ENCODE peak calls at places on chromosomes 13 and 19, in five cellular contexts. F, J, L, C and G are unnamed samples.

GRCh38 chr19:43501661-43502418 is 2.7 kb downstream of the PHLDB3 start:
- DNase-seq in F (no peak), J (no peak), L (no peak), C (no peak), G (no peak)

GRCh38 chr13:99151516-99151915 is 49.1 kb upstream of the UBAC2 start:
- DNase-seq in F (peak), J (peak), L (no peak), C (peak), G (no peak)

GRCh38 chr19:5677597-5677996 is 2.7 kb downstream of the MICOS13 start:
- DNase-seq in F (no peak), J (no peak), L (no peak), C (no peak), G (no peak)

GRCh38 chr19:2610637-2611482 is 91.6 kb downstream of the GNG7 start:
- DNase-seq in F (peak), J (peak), L (peak), C (peak), G (peak)

GRCh38 chr19:38850976-38851621 is 1.3 kb upstream of the HNRNPL start:
- DNase-seq in F (no peak), J (no peak), L (no peak), C (peak), G (no peak)

GRCh38 chr19:55579766-55580621 is 654 bp downstream of the ZNF579 start:
- DNase-seq in F (peak), J (peak), L (peak), C (peak), G (no peak)

GRCh38 chr19:31154021-31154420 is 195.2 kb downstream of the TSHZ3 start:
- DNase-seq in F (no peak), J (peak), L (no peak), C (no peak), G (no peak)

GRCh38 chr19:14089412-14089661 is 1.2 kb downstream of the SAMD1 start:
- DNase-seq in F (peak), J (no peak), L (no peak), C (no peak), G (no peak)

GRCh38 chr13:29543230-29544215 is 52.0 kb downstream of the SLC7A1 start:
- DNase-seq in F (no peak), J (peak), L (peak), C (peak), G (peak)

GRCh38 chr19:2524840-2525723 is 49.2 kb downstream of the GADD45B start:
- DNase-seq in F (peak), J (peak), L (peak), C (peak), G (no peak)

GRCh38 chr13:95834134-95834765 is 157.3 kb downstream of the DNAJC3 start:
- DNase-seq in F (peak), J (peak), L (peak), C (peak), G (peak)

GRCh38 chr13:44523176-44524017 is 52.7 kb downstream of the TSC22D1 start:
- DNase-seq in F (peak), J (peak), L (peak), C (peak), G (peak)

GRCh38 chr13:19927117-19927734 is 31.3 kb upstream of the ZMYM2 start:
- DNase-seq in F (peak), J (peak), L (peak), C (no peak), G (no peak)

GRCh38 chr13:21686761-21687391 is 16.0 kb downstream of the FGF9 start:
- DNase-seq in F (no peak), J (no peak), L (no peak), C (no peak), G (peak)

DNA sequence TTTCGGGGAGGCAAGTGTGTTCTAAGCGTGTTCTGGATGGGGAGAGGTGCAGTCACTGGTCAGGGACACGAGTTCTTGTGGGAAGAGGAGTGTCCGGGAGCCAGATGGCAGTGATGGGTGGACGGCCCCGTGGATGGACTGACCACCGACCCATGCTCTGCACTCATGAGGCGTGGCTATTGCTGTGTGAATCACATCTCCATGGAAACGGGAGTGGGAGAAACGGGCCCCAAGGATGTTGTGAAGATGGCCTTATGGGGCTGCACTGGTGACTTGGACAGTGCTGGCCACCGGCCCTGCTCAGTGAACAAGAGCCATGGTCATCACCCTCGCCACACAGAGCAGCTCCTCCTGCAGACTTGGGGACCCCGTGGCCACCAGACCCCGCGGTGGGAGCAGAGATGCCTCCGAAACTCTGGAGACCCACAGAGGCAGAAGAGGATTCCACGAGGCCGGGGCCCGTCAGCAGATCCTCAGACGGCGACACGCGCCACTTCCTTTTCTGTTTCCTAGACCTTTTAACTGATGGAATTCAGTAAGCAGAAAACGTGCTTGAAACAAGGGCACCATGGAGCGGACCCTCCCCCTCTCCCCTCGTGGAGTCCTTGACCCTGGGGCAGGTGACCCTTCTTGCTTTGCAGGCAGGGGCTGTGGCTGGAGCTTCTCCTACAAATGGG is 47.5 kb downstream of the GAS6 start:
- DNase-seq in F (no peak), J (peak), L (no peak), C (no peak), G (no peak)
- TF ChIP-seq SMC3 in F (no peak), J (no peak), L (no peak), C (no peak), G (no peak)

GRCh38 chr19:10960314-10961072 is at the start of gene SMARCA4:
- DNase-seq in F (peak), J (peak), L (peak), C (peak), G (peak)

GRCh38 chr19:10962863-10963262 is 2.0 kb downstream of the SMARCA4 start:
- DNase-seq in F (no peak), J (no peak), L (no peak), C (no peak), G (no peak)

GRCh38 chr19:10963865-10964264 is 3.0 kb downstream of the SMARCA4 start:
- DNase-seq in F (no peak), J (no peak), L (no peak), C (no peak), G (no peak)

GRCh38 chr19:10961763-10962536 is 1.1 kb downstream of the SMARCA4 start:
- DNase-seq in F (no peak), J (peak), L (no peak), C (peak), G (no peak)

DNA sequence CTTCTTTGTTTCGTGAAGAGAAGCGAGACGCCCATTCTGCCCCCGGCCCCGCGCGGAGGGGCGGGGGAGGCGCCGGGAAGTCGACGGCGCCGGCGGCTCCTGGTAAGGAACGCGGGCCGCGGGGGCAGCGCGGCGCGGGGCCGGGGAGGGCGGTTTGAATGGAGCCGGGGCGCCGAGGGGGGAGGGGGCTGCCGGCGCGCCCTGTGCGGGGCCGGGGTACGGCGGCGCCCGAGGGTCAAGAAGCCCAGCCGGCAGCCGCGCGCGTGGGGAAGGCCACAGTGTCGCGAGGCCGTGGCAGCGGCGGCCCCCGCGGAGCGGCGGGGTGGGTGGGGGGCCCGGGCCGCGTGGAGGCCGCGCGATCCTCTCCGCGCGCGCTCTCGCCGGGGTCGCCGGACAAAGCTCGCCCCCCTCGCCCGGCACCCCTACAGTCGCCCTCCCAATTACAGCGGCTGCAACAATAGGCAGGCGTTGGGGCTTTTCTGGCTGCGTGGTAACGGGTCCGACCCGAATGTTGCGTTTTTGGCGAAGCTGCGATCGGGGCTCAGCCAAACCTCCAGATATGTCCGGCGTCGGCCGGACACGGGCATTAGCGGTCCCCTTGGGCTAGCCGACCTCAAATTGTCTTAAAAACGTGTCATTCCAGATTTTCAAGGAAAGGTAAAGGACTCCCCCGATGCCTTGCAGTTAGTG is 388 bp downstream of the SMARCA4 start:
- DNase-seq in F (no peak), J (no peak), L (no peak), C (peak), G (no peak)
- TF ChIP-seq BHLHE40 in F (no peak), J (no peak), L (no peak), C (no peak), G (no peak)

GRCh38 chr13:106919638-106920037 is 351.7 kb upstream of the ARGLU1 start:
- DNase-seq in F (no peak), J (no peak), L (no peak), C (no peak), G (no peak)
- TF ChIP-seq SMC3 in F (no peak), J (no peak), L (no peak), C (no peak), G (no peak)

GRCh38 chr19:11950312-11950711 is 14.5 kb upstream of the ZNF763 start:
- DNase-seq in F (no peak), J (no peak), L (no peak), C (no peak), G (no peak)

GRCh38 chr19:11944656-11945055 is 19.7 kb downstream of the ZNF700 start:
- DNase-seq in F (no peak), J (no peak), L (no peak), C (no peak), G (no peak)

GRCh38 chr19:11948646-11949045 is 16.2 kb upstream of the ZNF763 start:
- DNase-seq in F (no peak), J (no peak), L (no peak), C (no peak), G (no peak)

GRCh38 chr19:11949201-11949600 is 15.6 kb upstream of the ZNF763 start:
- DNase-seq in F (no peak), J (peak), L (no peak), C (no peak), G (no peak)
- TF ChIP-seq BHLHE40 in F (no peak), J (no peak), L (no peak), C (no peak), G (no peak)

GRCh38 chr13:46521486-46521885 is 31.5 kb upstream of the LRCH1 start:
- DNase-seq in F (no peak), J (no peak), L (no peak), C (no peak), G (no peak)
- TF ChIP-seq SMC3 in F (no peak), J (no peak), L (no peak), C (no peak), G (no peak)

GRCh38 chr13:46489586-46490023 is 63.4 kb upstream of the LRCH1 start:
- DNase-seq in F (no peak), J (peak), L (no peak), C (no peak), G (no peak)
- TF ChIP-seq BHLHE40 in F (no peak), J (no peak), L (no peak), C (no peak), G (no peak)

DNA sequence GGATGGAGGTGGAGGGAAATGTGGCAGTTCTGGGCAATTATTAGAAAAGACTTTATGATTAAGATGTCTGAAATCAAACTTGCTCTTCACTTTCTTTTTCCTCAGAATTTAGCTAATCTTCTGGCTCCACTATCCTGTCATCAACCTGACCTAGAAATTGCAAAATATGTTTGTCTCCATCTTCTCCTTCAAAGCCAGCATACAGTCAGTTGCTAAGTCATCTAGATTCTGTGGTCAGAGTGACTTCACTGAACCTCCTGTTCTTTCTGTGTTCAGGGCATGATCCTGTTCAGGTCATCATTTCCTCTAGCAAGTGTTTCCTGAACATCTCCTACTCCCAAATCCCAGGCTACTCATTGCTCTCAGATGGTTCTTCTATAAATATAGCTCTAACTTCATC is 10.8 kb upstream of the CCNA1 start:
- DNase-seq in F (no peak), J (no peak), L (no peak), C (no peak), G (no peak)
- TF ChIP-seq SMC3 in F (no peak), J (no peak), L (no peak), C (no peak), G (no peak)

GRCh38 chr13:40539954-40540706 is 126.3 kb downstream of the FOXO1 start:
- DNase-seq in F (peak), J (peak), L (peak), C (no peak), G (no peak)
- TF ChIP-seq BHLHE40 in F (no peak), J (no peak), L (no peak), C (no peak), G (no peak)

DNA sequence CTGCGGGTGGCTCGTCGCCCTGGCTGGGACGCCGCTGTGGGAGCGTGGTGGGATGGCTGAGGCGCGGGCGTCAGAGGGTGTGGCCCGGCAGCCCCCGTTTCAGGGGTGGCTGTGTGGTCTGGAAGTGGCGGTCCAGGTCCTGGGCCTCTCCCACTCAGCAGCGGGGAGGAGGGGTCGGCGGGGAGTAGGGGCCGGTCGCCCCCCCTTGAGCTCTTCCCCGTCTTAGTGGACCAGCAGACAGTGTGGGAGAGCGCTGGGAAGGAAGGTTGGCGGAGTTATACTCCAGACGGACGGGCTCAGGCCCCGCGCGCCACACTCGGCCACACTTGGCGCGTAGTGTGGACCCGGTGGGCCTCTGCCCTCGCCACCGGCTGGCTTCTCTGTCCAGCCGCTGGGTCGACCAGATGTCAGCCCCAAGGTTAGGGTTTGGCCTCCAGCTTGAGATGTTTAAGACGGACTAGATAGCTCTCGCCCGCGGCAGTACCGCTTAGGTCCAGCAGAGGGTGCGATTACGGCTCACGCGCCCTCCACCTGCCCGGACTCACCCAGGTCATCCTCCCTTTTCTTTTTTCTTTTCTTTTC is 21.7 kb upstream of the ZNF429 start:
- DNase-seq in F (peak), J (no peak), L (no peak), C (peak), G (no peak)
- TF ChIP-seq SMC3 in F (no peak), J (no peak), L (no peak), C (no peak), G (no peak)